ENCODE peak calls at places on chromosomes 16 and 17, in five cellular contexts. One of them, this sample, is unnamed.

GRCh38 chr16:70717817-70718216 is 32.0 kb upstream of the MTSS2 start:
- DNase-seq in neural progenitor cell: no peak
- DNase-seq in SK-N-SH: no peak
- DNase-seq in MM.1S: no peak
- DNase-seq in GM23248: no peak
- DNase-seq in this sample: no peak

GRCh38 chr17:68821860-68822693 is 133.1 kb downstream of the ABCA8 start:
- DNase-seq in neural progenitor cell: no peak
- DNase-seq in SK-N-SH: peak; percentile 10
- DNase-seq in MM.1S: no peak
- DNase-seq in GM23248: peak; percentile 87
- DNase-seq in this sample: no peak

GRCh38 chr17:69947027-69947759 is 127.8 kb upstream of the KCNJ16 start:
- DNase-seq in neural progenitor cell: no peak
- DNase-seq in SK-N-SH: no peak
- DNase-seq in MM.1S: no peak
- DNase-seq in GM23248: no peak
- DNase-seq in this sample: no peak

GRCh38 chr16:74730049-74730683 is 29.5 kb upstream of the MLKL start:
- DNase-seq in neural progenitor cell: no peak
- DNase-seq in SK-N-SH: no peak
- DNase-seq in MM.1S: no peak
- DNase-seq in GM23248: no peak
- DNase-seq in this sample: peak; percentile 77

GRCh38 chr16:65538945-65539344 is 417.1 kb upstream of the CDH11 start:
- DNase-seq in neural progenitor cell: no peak
- DNase-seq in SK-N-SH: no peak
- DNase-seq in MM.1S: no peak
- DNase-seq in GM23248: peak; percentile 84
- DNase-seq in this sample: no peak

GRCh38 chr16:9821331-9821730 is 360.9 kb downstream of the GRIN2A start:
- DNase-seq in neural progenitor cell: no peak
- DNase-seq in SK-N-SH: no peak
- DNase-seq in MM.1S: no peak
- DNase-seq in GM23248: no peak
- DNase-seq in this sample: no peak

GRCh38 chr16:79134300-79134699 is 466.2 kb downstream of the MAF start:
- DNase-seq in neural progenitor cell: no peak
- DNase-seq in SK-N-SH: no peak
- DNase-seq in MM.1S: no peak
- DNase-seq in GM23248: no peak
- DNase-seq in this sample: no peak

GRCh38 chr16:66888647-66889615 is 8.6 kb downstream of the PDP2 start:
- DNase-seq in neural progenitor cell: no peak
- DNase-seq in SK-N-SH: no peak
- DNase-seq in MM.1S: no peak
- DNase-seq in GM23248: no peak
- DNase-seq in this sample: no peak

GRCh38 chr16:73405851-73406250 is 357.9 kb upstream of the ZFHX3 start:
- DNase-seq in neural progenitor cell: no peak
- DNase-seq in SK-N-SH: no peak
- DNase-seq in MM.1S: no peak
- DNase-seq in GM23248: peak; percentile 63
- DNase-seq in this sample: no peak

GRCh38 chr16:65624696-65625095 is 502.8 kb upstream of the CDH11 start:
- DNase-seq in neural progenitor cell: no peak
- DNase-seq in SK-N-SH: no peak
- DNase-seq in MM.1S: no peak
- DNase-seq in GM23248: no peak
- DNase-seq in this sample: no peak

GRCh38 chr17:19286751-19287341 is 49.7 kb downstream of the EPN2 start:
- DNase-seq in neural progenitor cell: no peak
- DNase-seq in SK-N-SH: no peak
- DNase-seq in MM.1S: no peak
- DNase-seq in GM23248: no peak
- DNase-seq in this sample: no peak

GRCh38 chr16:30609002-30609927 is 924 bp downstream of the ZNF689 start:
- DNase-seq in neural progenitor cell: peak; percentile 31
- DNase-seq in SK-N-SH: peak; percentile 84
- DNase-seq in MM.1S: peak; percentile 37
- DNase-seq in GM23248: peak; percentile 64
- DNase-seq in this sample: no peak

GRCh38 chr17:5121186-5121841 is 5.5 kb downstream of the USP6 start:
- DNase-seq in neural progenitor cell: no peak
- DNase-seq in SK-N-SH: no peak
- DNase-seq in MM.1S: no peak
- DNase-seq in GM23248: no peak
- DNase-seq in this sample: no peak

GRCh38 chr17:82458885-82459424 is 414 bp downstream of the NARF start:
- DNase-seq in neural progenitor cell: peak; percentile 58
- DNase-seq in SK-N-SH: peak; percentile 76
- DNase-seq in MM.1S: peak; percentile 21
- DNase-seq in GM23248: peak; percentile 56
- DNase-seq in this sample: no peak

GRCh38 chr17:68302666-68303065 is 11.4 kb downstream of the ARSG start:
- DNase-seq in neural progenitor cell: no peak
- DNase-seq in SK-N-SH: no peak
- DNase-seq in MM.1S: no peak
- DNase-seq in GM23248: no peak
- DNase-seq in this sample: no peak

GRCh38 chr16:17403156-17403809 is 67.5 kb downstream of the XYLT1 start:
- DNase-seq in neural progenitor cell: no peak
- DNase-seq in SK-N-SH: no peak
- DNase-seq in MM.1S: no peak
- DNase-seq in GM23248: no peak
- DNase-seq in this sample: no peak

GRCh38 chr17:32490101-32490482 is 3.3 kb downstream of the CDK5R1 start:
- DNase-seq in neural progenitor cell: no peak
- DNase-seq in SK-N-SH: peak; percentile 85
- DNase-seq in MM.1S: no peak
- DNase-seq in GM23248: no peak
- DNase-seq in this sample: no peak

GRCh38 chr16:9836118-9836736 is 346.0 kb downstream of the GRIN2A start:
- DNase-seq in neural progenitor cell: peak; percentile 68
- DNase-seq in SK-N-SH: no peak
- DNase-seq in MM.1S: peak; percentile 45
- DNase-seq in GM23248: peak; percentile 50
- DNase-seq in this sample: peak; percentile 12

GRCh38 chr17:80364091-80364691 is 50.8 kb upstream of the ENDOV start:
- DNase-seq in neural progenitor cell: peak; percentile 63
- DNase-seq in SK-N-SH: peak; percentile 83
- DNase-seq in MM.1S: no peak
- DNase-seq in GM23248: peak; percentile 8
- DNase-seq in this sample: no peak

GRCh38 chr17:44314869-44315661 is 6.7 kb downstream of the RUNDC3A start:
- DNase-seq in neural progenitor cell: peak; percentile 84
- DNase-seq in SK-N-SH: peak; percentile 25
- DNase-seq in MM.1S: peak; percentile 27
- DNase-seq in GM23248: peak; percentile 70
- DNase-seq in this sample: peak; percentile 27

GRCh38 chr16:75789237-75789636 is 62.9 kb upstream of the CPHXL start:
- DNase-seq in neural progenitor cell: peak; percentile 66
- DNase-seq in SK-N-SH: peak; percentile 58
- DNase-seq in MM.1S: peak; percentile 39
- DNase-seq in GM23248: peak; percentile 66
- DNase-seq in this sample: peak; percentile 46

GRCh38 chr17:39739020-39739884 is 1.5 kb downstream of the GRB7 start:
- DNase-seq in neural progenitor cell: peak; percentile 73
- DNase-seq in SK-N-SH: peak; percentile 41
- DNase-seq in MM.1S: no peak
- DNase-seq in GM23248: peak; percentile 74
- DNase-seq in this sample: no peak

GRCh38 chr17:3978421-3979275 is 14.4 kb upstream of the ATP2A3 start:
- DNase-seq in neural progenitor cell: no peak
- DNase-seq in SK-N-SH: peak; percentile 9
- DNase-seq in MM.1S: no peak
- DNase-seq in GM23248: no peak
- DNase-seq in this sample: no peak

GRCh38 chr17:71163121-71163812 is 957.6 kb upstream of the SOX9 start:
- DNase-seq in neural progenitor cell: no peak
- DNase-seq in SK-N-SH: no peak
- DNase-seq in MM.1S: no peak
- DNase-seq in GM23248: no peak
- DNase-seq in this sample: no peak

GRCh38 chr16:49799172-49799571 is 56.7 kb downstream of the ZNF423 start:
- DNase-seq in neural progenitor cell: peak; percentile 66
- DNase-seq in SK-N-SH: no peak
- DNase-seq in MM.1S: no peak
- DNase-seq in GM23248: no peak
- DNase-seq in this sample: no peak

GRCh38 chr17:65522751-65523404 is 38.6 kb downstream of the AXIN2 start:
- DNase-seq in neural progenitor cell: no peak
- DNase-seq in SK-N-SH: no peak
- DNase-seq in MM.1S: no peak
- DNase-seq in GM23248: no peak
- DNase-seq in this sample: no peak

GRCh38 chr16:49352923-49353322 is 20.7 kb upstream of the C16orf78 start:
- DNase-seq in neural progenitor cell: peak; percentile 61
- DNase-seq in SK-N-SH: peak; percentile 46
- DNase-seq in MM.1S: no peak
- DNase-seq in GM23248: peak; percentile 13
- DNase-seq in this sample: no peak

GRCh38 chr16:80300456-80300855 is 240.3 kb upstream of the DYNLRB2 start:
- DNase-seq in neural progenitor cell: no peak
- DNase-seq in SK-N-SH: no peak
- DNase-seq in MM.1S: no peak
- DNase-seq in GM23248: peak; percentile 42
- DNase-seq in this sample: no peak

GRCh38 chr17:12386240-12386639 is 279.4 kb upstream of the MYOCD start:
- DNase-seq in neural progenitor cell: no peak
- DNase-seq in SK-N-SH: no peak
- DNase-seq in MM.1S: no peak
- DNase-seq in GM23248: no peak
- DNase-seq in this sample: no peak

GRCh38 chr17:53822764-53823163 is at the start of gene KIF2B:
- DNase-seq in neural progenitor cell: no peak
- DNase-seq in SK-N-SH: no peak
- DNase-seq in MM.1S: no peak
- DNase-seq in GM23248: no peak
- DNase-seq in this sample: no peak

GRCh38 chr17:80851277-80851925 is 140.2 kb upstream of the CHMP6 start:
- DNase-seq in neural progenitor cell: no peak
- DNase-seq in SK-N-SH: no peak
- DNase-seq in MM.1S: no peak
- DNase-seq in GM23248: no peak
- DNase-seq in this sample: no peak

GRCh38 chr17:80005360-80006338 is 30.0 kb downstream of the TBC1D16 start:
- DNase-seq in neural progenitor cell: peak; percentile 66
- DNase-seq in SK-N-SH: peak; percentile 96
- DNase-seq in MM.1S: no peak
- DNase-seq in GM23248: peak; percentile 51
- DNase-seq in this sample: peak; percentile 46

GRCh38 chr16:2468142-2468724 is 2.9 kb upstream of the NTN3 start:
- DNase-seq in neural progenitor cell: peak; percentile 62
- DNase-seq in SK-N-SH: peak; percentile 75
- DNase-seq in MM.1S: no peak
- DNase-seq in GM23248: peak; percentile 59
- DNase-seq in this sample: no peak
- H3K4me3 ChIP-seq in neural progenitor cell: peak overlapping the region; percentile 47
- H3K4me3 ChIP-seq in SK-N-SH: peak overlapping the region; percentile 57
- H3K4me3 ChIP-seq in MM.1S: peak overlapping the region; percentile 54
- H3K4me3 ChIP-seq in GM23248: peak overlapping the region; percentile 66
- H3K4me3 ChIP-seq in this sample: no peak overlapping the region

DNA sequence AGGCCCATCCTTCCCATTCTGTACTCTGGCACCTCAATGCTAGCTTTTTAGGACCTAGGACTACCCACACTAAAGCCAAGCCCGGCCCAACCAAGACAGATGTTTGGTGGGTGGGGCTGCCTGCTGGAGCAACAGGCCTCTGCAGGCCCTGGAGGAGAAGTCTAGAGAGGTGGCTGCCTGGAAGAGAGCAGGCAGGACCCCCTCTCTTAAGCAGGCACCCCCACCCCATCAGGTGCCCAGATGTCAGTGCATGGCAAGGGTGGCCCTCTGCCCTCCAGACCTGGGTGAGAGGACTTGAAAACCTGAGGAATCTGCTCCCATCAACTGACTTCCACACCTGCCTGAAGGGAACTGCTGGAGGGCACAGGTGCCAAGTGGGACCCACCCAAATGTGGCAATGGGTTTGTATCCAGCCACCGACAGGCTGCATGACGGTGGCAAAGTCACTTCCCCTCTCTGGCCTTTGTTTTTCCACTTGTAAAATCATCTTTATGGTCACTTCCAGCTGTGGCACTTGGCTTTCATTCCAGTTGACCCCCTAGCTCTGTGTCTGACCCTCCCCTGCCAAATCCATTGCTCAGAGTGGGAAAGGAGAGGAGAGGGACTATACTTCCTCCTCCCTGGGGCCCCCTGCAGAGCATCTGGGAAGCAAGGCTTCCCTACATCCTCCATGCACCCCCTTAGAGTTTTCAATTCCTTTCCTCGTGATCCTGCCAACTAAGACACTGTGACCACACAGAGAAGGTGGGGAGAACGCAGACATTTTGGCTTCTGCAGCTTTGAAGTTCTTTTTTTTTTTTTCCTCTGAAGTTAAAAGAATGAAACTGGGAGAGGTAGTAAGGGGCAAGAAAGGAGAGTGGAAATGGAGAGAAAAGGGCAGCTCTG is 1.6 kb upstream of the STAT5A start:
- DNase-seq in neural progenitor cell: no peak
- DNase-seq in SK-N-SH: peak; percentile 16
- DNase-seq in MM.1S: no peak
- DNase-seq in GM23248: peak; percentile 30
- DNase-seq in this sample: no peak
- H3K4me3 ChIP-seq in neural progenitor cell: no peak overlapping the region
- H3K4me3 ChIP-seq in SK-N-SH: no peak overlapping the region
- H3K4me3 ChIP-seq in MM.1S: no peak overlapping the region
- H3K4me3 ChIP-seq in GM23248: peak overlapping the region; percentile 76
- H3K4me3 ChIP-seq in this sample: no peak overlapping the region

DNA sequence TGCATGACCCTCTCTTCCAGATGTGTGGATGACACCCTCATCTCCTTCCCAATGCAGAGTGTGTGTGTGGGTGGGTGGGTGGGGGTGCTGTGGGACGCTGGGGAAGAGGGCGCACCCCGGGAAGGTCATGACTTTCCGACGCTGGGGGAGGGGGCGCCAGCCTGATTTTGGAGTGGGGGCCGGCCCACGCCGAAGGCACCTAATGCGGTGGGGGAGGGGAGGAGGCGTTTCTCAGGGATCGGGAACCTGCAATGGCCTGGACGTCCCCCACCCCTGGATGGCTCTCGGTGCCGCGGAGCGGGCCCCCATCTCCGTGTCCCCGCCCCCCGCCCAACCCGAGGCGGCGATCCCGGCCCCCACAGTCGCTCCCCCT is 33.5 kb downstream of the SRCIN1 start:
- DNase-seq in neural progenitor cell: peak; percentile 44
- DNase-seq in SK-N-SH: no peak
- DNase-seq in MM.1S: no peak
- DNase-seq in GM23248: no peak
- DNase-seq in this sample: no peak
- H3K4me3 ChIP-seq in neural progenitor cell: peak overlapping the region; percentile 72
- H3K4me3 ChIP-seq in SK-N-SH: peak overlapping the region; percentile 3
- H3K4me3 ChIP-seq in MM.1S: no peak overlapping the region
- H3K4me3 ChIP-seq in GM23248: peak overlapping the region; percentile 47
- H3K4me3 ChIP-seq in this sample: no peak overlapping the region

DNA sequence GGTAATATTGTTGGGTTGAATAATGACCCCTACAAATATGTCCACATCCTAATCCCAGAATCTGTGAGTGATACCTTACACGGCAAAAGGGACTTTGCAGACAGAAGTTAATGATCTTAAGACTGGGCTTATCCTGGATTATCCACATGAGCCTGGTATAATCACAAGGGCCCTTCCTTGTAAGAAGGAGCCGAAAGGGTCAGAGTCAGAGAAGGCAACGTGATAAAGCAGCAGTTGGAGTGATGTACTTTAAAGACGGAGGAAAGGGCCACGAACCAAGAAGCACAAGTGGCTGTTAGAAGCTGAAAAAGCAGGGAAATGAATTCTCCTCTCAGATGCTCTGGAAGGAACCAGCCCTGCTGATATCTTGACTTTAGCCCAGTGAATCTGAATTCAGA is 137.8 kb downstream of the UTP18 start:
- DNase-seq in neural progenitor cell: no peak
- DNase-seq in SK-N-SH: no peak
- DNase-seq in MM.1S: no peak
- DNase-seq in GM23248: no peak
- DNase-seq in this sample: no peak
- H3K4me3 ChIP-seq in neural progenitor cell: no peak overlapping the region
- H3K4me3 ChIP-seq in SK-N-SH: no peak overlapping the region
- H3K4me3 ChIP-seq in MM.1S: no peak overlapping the region
- H3K4me3 ChIP-seq in GM23248: no peak overlapping the region
- H3K4me3 ChIP-seq in this sample: no peak overlapping the region

This sample was measured in Jurkat, Clone E6-1.